ENCODE peak calls at places on chromosome 13, in eight cellular contexts. L is Caco-2, U is aorta, E is skeletal muscle cell, F is posterior cingulate gyrus, W is lower lobe of right lung, M is ELF-1, X is GF-D8. V is an unnamed sample.

GRCh38 chr13:77042566-77043177 is 15.7 kb upstream of the FBXL3 start:
- DNase-seq in F (no peak), U (no peak), M (no peak), L (no peak), W (no peak), X (no peak), E (no peak), V (no peak)

GRCh38 chr13:23378009-23378632 is 55.4 kb downstream of the SACS start:
- DNase-seq in X (peak), W (no peak), M (no peak), L (no peak), E (peak), U (peak), F (no peak), V (peak)

GRCh38 chr13:42807236-42807635 is 25.9 kb downstream of the FAM216B start:
- DNase-seq in U (no peak), X (no peak), M (no peak), E (no peak), F (no peak), W (no peak), L (no peak), V (no peak)

GRCh38 chr13:24630121-24630520 is 50.1 kb upstream of the ATP12A start:
- DNase-seq in M (no peak), X (no peak), W (no peak), U (no peak), E (no peak), L (no peak), F (no peak), V (no peak)

GRCh38 chr13:111470933-111471332 is 150.5 kb downstream of the TEX29 start:
- DNase-seq in U (no peak), W (no peak), X (no peak), L (no peak), F (peak), M (no peak), E (no peak), V (no peak)

GRCh38 chr13:23960566-23961156 is 63.4 kb upstream of the C1QTNF9B start:
- DNase-seq in U (no peak), M (peak), W (no peak), X (peak), F (no peak), L (no peak), E (no peak), V (no peak)

GRCh38 chr13:30354481-30355404 is 47.4 kb upstream of the KATNAL1 start:
- DNase-seq in W (no peak), E (no peak), U (no peak), L (no peak), M (no peak), X (no peak), F (no peak), V (no peak)

GRCh38 chr13:42808572-42808971 is 27.2 kb downstream of the FAM216B start:
- DNase-seq in U (no peak), F (no peak), E (no peak), L (no peak), X (no peak), M (no peak), W (no peak), V (no peak)

GRCh38 chr13:20492641-20493040 is 33.0 kb downstream of the CRYL1 start:
- DNase-seq in X (no peak), U (no peak), E (no peak), M (peak), F (no peak), W (no peak), L (peak), V (peak)

GRCh38 chr13:34308725-34309124 is 490.8 kb downstream of the RFC3 start:
- DNase-seq in U (no peak), M (no peak), W (no peak), L (no peak), F (no peak), E (no peak), X (no peak), V (no peak)

GRCh38 chr13:91978571-91978970 is 580.1 kb downstream of the GPC5 start:
- DNase-seq in U (no peak), X (no peak), M (no peak), F (no peak), E (no peak), W (no peak), L (no peak), V (no peak)

GRCh38 chr13:110856941-110857835 is 57.7 kb downstream of the ANKRD10 start:
- DNase-seq in X (peak), U (no peak), M (no peak), F (no peak), E (no peak), L (no peak), W (no peak), V (no peak)

GRCh38 chr13:47484564-47484963 is 516.5 kb downstream of the SUCLA2 start:
- DNase-seq in X (no peak), W (no peak), U (no peak), E (peak), F (no peak), M (no peak), L (no peak), V (no peak)